ENCODE peak calls at places on chromosomes 3 and 15, in six cellular contexts. One of them, this sample, is unnamed.

GRCh38 chr15:35437157-35437556 is 108.8 kb downstream of the DPH6 start:
- DNase-seq in hepatocyte: no peak
- DNase-seq in SK-N-SH: no peak
- DNase-seq in PC-3: peak; percentile 37
- DNase-seq in GM23248: peak; percentile 27
- DNase-seq in OCI-LY7: no peak
- DNase-seq in this sample: peak; percentile 54

GRCh38 chr3:124298951-124299350 is 307.0 kb upstream of the ROPN1 start:
- DNase-seq in hepatocyte: no peak
- DNase-seq in SK-N-SH: no peak
- DNase-seq in PC-3: peak; percentile 56
- DNase-seq in GM23248: no peak
- DNase-seq in OCI-LY7: peak; percentile 70
- DNase-seq in this sample: no peak

GRCh38 chr3:53744351-53744750 is 101.9 kb downstream of the CHDH start:
- DNase-seq in hepatocyte: peak; percentile 43
- DNase-seq in SK-N-SH: peak; percentile 34
- DNase-seq in PC-3: no peak
- DNase-seq in GM23248: no peak
- DNase-seq in OCI-LY7: peak; percentile 12
- DNase-seq in this sample: peak; percentile 70

GRCh38 chr15:28101201-28101600 is 2.1 kb upstream of the OCA2 start:
- DNase-seq in hepatocyte: no peak
- DNase-seq in SK-N-SH: no peak
- DNase-seq in PC-3: no peak
- DNase-seq in GM23248: no peak
- DNase-seq in OCI-LY7: no peak
- DNase-seq in this sample: no peak

GRCh38 chr15:99692825-99693224 is 40.4 kb downstream of the LYSMD4 start:
- DNase-seq in hepatocyte: no peak
- DNase-seq in SK-N-SH: no peak
- DNase-seq in PC-3: peak; percentile 36
- DNase-seq in GM23248: no peak
- DNase-seq in OCI-LY7: no peak
- DNase-seq in this sample: no peak

GRCh38 chr3:70856414-70857162 is 544.1 kb upstream of the MDFIC2 start:
- DNase-seq in hepatocyte: no peak
- DNase-seq in SK-N-SH: no peak
- DNase-seq in PC-3: peak; percentile 83
- DNase-seq in GM23248: peak; percentile 94
- DNase-seq in OCI-LY7: no peak
- DNase-seq in this sample: no peak

GRCh38 chr3:33678073-33678472 is 40.0 kb downstream of the CLASP2 start:
- DNase-seq in hepatocyte: no peak
- DNase-seq in SK-N-SH: no peak
- DNase-seq in PC-3: no peak
- DNase-seq in GM23248: no peak
- DNase-seq in OCI-LY7: no peak
- DNase-seq in this sample: no peak

GRCh38 chr3:27960133-27960532 is 238.0 kb upstream of the EOMES start:
- DNase-seq in hepatocyte: peak; percentile 23
- DNase-seq in SK-N-SH: no peak
- DNase-seq in PC-3: peak; percentile 79
- DNase-seq in GM23248: peak; percentile 91
- DNase-seq in OCI-LY7: no peak
- DNase-seq in this sample: no peak

GRCh38 chr15:51536965-51537574 is 85.5 kb downstream of the DMXL2 start:
- DNase-seq in hepatocyte: peak; percentile 17
- DNase-seq in SK-N-SH: peak; percentile 9
- DNase-seq in PC-3: peak; percentile 33
- DNase-seq in GM23248: peak; percentile 56
- DNase-seq in OCI-LY7: peak; percentile 8
- DNase-seq in this sample: peak; percentile 36

GRCh38 chr3:126277629-126278378 is 79.4 kb downstream of the KLF15 start:
- DNase-seq in hepatocyte: no peak
- DNase-seq in SK-N-SH: no peak
- DNase-seq in PC-3: no peak
- DNase-seq in GM23248: peak; percentile 40
- DNase-seq in OCI-LY7: no peak
- DNase-seq in this sample: no peak

GRCh38 chr15:80210612-80211554 is 41.1 kb downstream of the CTXND1 start:
- DNase-seq in hepatocyte: no peak
- DNase-seq in SK-N-SH: no peak
- DNase-seq in PC-3: no peak
- DNase-seq in GM23248: no peak
- DNase-seq in OCI-LY7: peak; percentile 36
- DNase-seq in this sample: no peak

GRCh38 chr3:112926000-112926399 is 48.9 kb downstream of the CD200R1 start:
- DNase-seq in hepatocyte: no peak
- DNase-seq in SK-N-SH: no peak
- DNase-seq in PC-3: no peak
- DNase-seq in GM23248: no peak
- DNase-seq in OCI-LY7: no peak
- DNase-seq in this sample: no peak

GRCh38 chr3:52453496-52454234 is at the start of gene TNNC1:
- DNase-seq in hepatocyte: peak; percentile 71
- DNase-seq in SK-N-SH: no peak
- DNase-seq in PC-3: no peak
- DNase-seq in GM23248: no peak
- DNase-seq in OCI-LY7: no peak
- DNase-seq in this sample: peak; percentile 71

GRCh38 chr3:46908294-46908985 is 30.9 kb downstream of the PTH1R start:
- DNase-seq in hepatocyte: no peak
- DNase-seq in SK-N-SH: no peak
- DNase-seq in PC-3: peak; percentile 36
- DNase-seq in GM23248: peak; percentile 71
- DNase-seq in OCI-LY7: no peak
- DNase-seq in this sample: no peak

GRCh38 chr15:68818088-68818670 is 2.5 kb downstream of the ANP32A start:
- DNase-seq in hepatocyte: peak; percentile 86
- DNase-seq in SK-N-SH: peak; percentile 87
- DNase-seq in PC-3: peak; percentile 62
- DNase-seq in GM23248: peak; percentile 83
- DNase-seq in OCI-LY7: peak; percentile 79
- DNase-seq in this sample: peak; percentile 82

GRCh38 chr15:101827257-101827656 is 15.3 kb downstream of the OR4F15 start:
- DNase-seq in hepatocyte: no peak
- DNase-seq in SK-N-SH: no peak
- DNase-seq in PC-3: no peak
- DNase-seq in GM23248: peak; percentile 6
- DNase-seq in OCI-LY7: no peak
- DNase-seq in this sample: no peak

GRCh38 chr15:41323611-41324010 is 8.8 kb downstream of the OIP5 start:
- DNase-seq in hepatocyte: no peak
- DNase-seq in SK-N-SH: no peak
- DNase-seq in PC-3: no peak
- DNase-seq in GM23248: no peak
- DNase-seq in OCI-LY7: no peak
- DNase-seq in this sample: no peak

GRCh38 chr15:45635191-45635638 is 386 bp downstream of the SQOR start:
- DNase-seq in hepatocyte: peak; percentile 78
- DNase-seq in SK-N-SH: peak; percentile 72
- DNase-seq in PC-3: peak; percentile 51
- DNase-seq in GM23248: peak; percentile 53
- DNase-seq in OCI-LY7: peak; percentile 27
- DNase-seq in this sample: peak; percentile 74

GRCh38 chr3:69460034-69460433 is 74.1 kb upstream of the FRMD4B start:
- DNase-seq in hepatocyte: no peak
- DNase-seq in SK-N-SH: peak; percentile 54
- DNase-seq in PC-3: no peak
- DNase-seq in GM23248: no peak
- DNase-seq in OCI-LY7: no peak
- DNase-seq in this sample: no peak

GRCh38 chr15:28182731-28183130 is 83.6 kb upstream of the OCA2 start:
- DNase-seq in hepatocyte: no peak
- DNase-seq in SK-N-SH: no peak
- DNase-seq in PC-3: no peak
- DNase-seq in GM23248: no peak
- DNase-seq in OCI-LY7: no peak
- DNase-seq in this sample: no peak

GRCh38 chr3:124745756-124746155 is 15.5 kb downstream of the UMPS start:
- DNase-seq in hepatocyte: no peak
- DNase-seq in SK-N-SH: no peak
- DNase-seq in PC-3: no peak
- DNase-seq in GM23248: no peak
- DNase-seq in OCI-LY7: no peak
- DNase-seq in this sample: no peak

GRCh38 chr3:39056151-39056550 is 4.3 kb downstream of the WDR48 start:
- DNase-seq in hepatocyte: no peak
- DNase-seq in SK-N-SH: no peak
- DNase-seq in PC-3: no peak
- DNase-seq in GM23248: peak; percentile 22
- DNase-seq in OCI-LY7: no peak
- DNase-seq in this sample: no peak

GRCh38 chr3:160665784-160666526 is 11.0 kb upstream of the ARL14 start:
- DNase-seq in hepatocyte: no peak
- DNase-seq in SK-N-SH: peak; percentile 45
- DNase-seq in PC-3: peak; percentile 90
- DNase-seq in GM23248: peak; percentile 80
- DNase-seq in OCI-LY7: no peak
- DNase-seq in this sample: no peak

GRCh38 chr3:170419301-170420087 is 826 bp downstream of the CLDN11 start:
- DNase-seq in hepatocyte: peak; percentile 49
- DNase-seq in SK-N-SH: peak; percentile 32
- DNase-seq in PC-3: no peak
- DNase-seq in GM23248: peak; percentile 85
- DNase-seq in OCI-LY7: no peak
- DNase-seq in this sample: peak; percentile 74

GRCh38 chr15:44812029-44812517 is 75.7 kb downstream of the TRIM69 start:
- DNase-seq in hepatocyte: peak; percentile 62
- DNase-seq in SK-N-SH: no peak
- DNase-seq in PC-3: no peak
- DNase-seq in GM23248: no peak
- DNase-seq in OCI-LY7: no peak
- DNase-seq in this sample: no peak

GRCh38 chr3:16897254-16897926 is 12.6 kb downstream of the PLCL2 start:
- DNase-seq in hepatocyte: peak; percentile 28
- DNase-seq in SK-N-SH: peak; percentile 43
- DNase-seq in PC-3: peak; percentile 94
- DNase-seq in GM23248: no peak
- DNase-seq in OCI-LY7: peak; percentile 91
- DNase-seq in this sample: no peak

GRCh38 chr3:7518471-7518870 is 657.6 kb downstream of the GRM7 start:
- DNase-seq in hepatocyte: peak; percentile 9
- DNase-seq in SK-N-SH: peak; percentile 5
- DNase-seq in PC-3: no peak
- DNase-seq in GM23248: no peak
- DNase-seq in OCI-LY7: no peak
- DNase-seq in this sample: no peak

GRCh38 chr3:126925411-126926171 is 57.3 kb upstream of the PLXNA1 start:
- DNase-seq in hepatocyte: no peak
- DNase-seq in SK-N-SH: no peak
- DNase-seq in PC-3: no peak
- DNase-seq in GM23248: peak; percentile 43
- DNase-seq in OCI-LY7: no peak
- DNase-seq in this sample: no peak

DNA sequence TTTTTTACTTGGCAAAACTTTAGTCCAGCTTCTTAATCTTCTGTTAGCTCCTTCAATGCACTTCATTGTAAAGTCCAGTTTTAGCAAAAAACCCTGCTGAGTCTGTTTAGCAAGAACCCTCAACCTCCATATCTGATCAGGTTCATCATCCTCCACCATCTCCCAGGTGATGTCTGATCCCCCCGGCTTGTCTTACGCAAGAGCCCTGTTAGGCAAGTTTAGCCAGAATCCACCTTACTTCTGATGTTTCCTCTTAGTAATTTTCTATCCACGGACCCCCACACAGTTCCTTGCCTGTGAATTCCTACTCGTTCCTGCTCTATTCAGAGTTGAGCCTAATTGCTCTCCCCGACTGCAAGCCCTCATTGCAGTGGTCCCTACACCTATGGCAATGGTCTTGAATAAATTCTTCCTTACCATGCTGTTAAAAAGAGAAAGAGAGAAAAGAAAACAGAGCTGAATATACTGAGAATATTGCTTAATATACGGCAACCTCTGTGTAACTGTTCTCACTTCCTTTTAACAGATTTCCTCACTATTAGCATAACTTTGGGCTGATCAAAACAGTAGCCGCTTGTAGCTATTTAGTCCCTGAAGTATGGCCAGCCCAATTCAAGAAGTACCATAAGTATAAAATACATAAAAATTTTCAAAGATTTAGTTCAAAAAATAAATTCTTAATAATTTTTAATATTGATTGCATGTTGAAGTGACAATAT is 78.7 kb upstream of the MME start:
- DNase-seq in hepatocyte: no peak
- DNase-seq in SK-N-SH: no peak
- DNase-seq in PC-3: no peak
- DNase-seq in GM23248: no peak
- DNase-seq in OCI-LY7: peak; percentile 9
- DNase-seq in this sample: no peak
- H3K9me2 ChIP-seq in hepatocyte: no peaks in the 10 kb centered on the region
- H3K9me2 ChIP-seq in SK-N-SH: no peaks in the 10 kb centered on the region
- H3K9me2 ChIP-seq in PC-3: no peaks in the 10 kb centered on the region
- H3K9me2 ChIP-seq in GM23248: no peaks in the 10 kb centered on the region
- H3K9me2 ChIP-seq in OCI-LY7: no peaks in the 10 kb centered on the region
- H3K9me2 ChIP-seq in this sample: peaks cover 6% of the 10 kb centered on the region

DNA sequence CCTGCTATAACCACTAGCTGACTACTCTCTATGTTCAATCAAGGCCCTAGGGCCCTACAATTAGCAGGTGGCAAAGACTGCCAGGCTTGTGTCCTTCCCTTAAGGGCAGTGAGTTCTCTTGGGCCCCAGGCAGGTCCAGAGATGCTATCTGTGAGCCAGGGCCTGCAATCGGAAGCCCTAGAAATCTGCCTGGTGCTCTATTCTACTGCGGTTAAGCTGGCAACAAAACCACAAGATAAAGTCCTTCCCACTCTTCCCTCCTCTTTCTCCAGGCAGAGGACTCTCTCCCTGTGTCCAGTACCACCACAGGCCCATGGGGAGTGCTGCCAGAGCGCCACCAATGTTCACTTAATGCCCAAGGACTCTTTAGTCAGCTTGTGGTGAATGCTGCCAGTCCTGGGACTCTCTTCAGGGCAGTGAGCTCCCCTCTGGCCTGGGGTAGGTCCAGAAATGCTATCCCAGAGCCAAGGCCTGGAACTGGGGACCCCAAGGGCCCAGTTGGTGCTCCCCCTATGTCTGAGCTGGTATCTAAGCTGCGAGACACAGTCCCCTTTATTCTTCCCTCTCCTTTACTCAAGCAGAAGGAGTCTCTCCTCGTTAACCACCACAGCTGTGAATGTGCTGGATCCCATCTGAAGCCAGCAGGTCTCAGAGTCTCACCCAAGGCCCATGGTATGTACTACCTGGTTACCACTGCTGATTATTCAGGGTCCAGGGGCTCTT is 34.7 kb downstream of the XXYLT1 start:
- DNase-seq in hepatocyte: no peak
- DNase-seq in SK-N-SH: no peak
- DNase-seq in PC-3: no peak
- DNase-seq in GM23248: no peak
- DNase-seq in OCI-LY7: no peak
- DNase-seq in this sample: no peak
- H3K4me1 ChIP-seq in hepatocyte: peaks cover 8% of the 10 kb centered on the region
- H3K4me1 ChIP-seq in SK-N-SH: peaks cover 23% of the 10 kb centered on the region
- H3K4me1 ChIP-seq in PC-3: no peaks in the 10 kb centered on the region
- H3K4me1 ChIP-seq in GM23248: peaks cover 7% of the 10 kb centered on the region
- H3K4me1 ChIP-seq in OCI-LY7: no peaks in the 10 kb centered on the region
- H3K4me1 ChIP-seq in this sample: peaks cover 12% of the 10 kb centered on the region

GRCh38 chr15:64779024-64779423 is 3.6 kb upstream of the RBPMS2 start:
- DNase-seq in hepatocyte: no peak
- DNase-seq in SK-N-SH: no peak
- DNase-seq in PC-3: no peak
- DNase-seq in GM23248: no peak
- DNase-seq in OCI-LY7: no peak
- DNase-seq in this sample: no peak
- H3K9me2 ChIP-seq in hepatocyte: no peaks in the 10 kb centered on the region
- H3K9me2 ChIP-seq in SK-N-SH: no peaks in the 10 kb centered on the region
- H3K9me2 ChIP-seq in PC-3: no peaks in the 10 kb centered on the region
- H3K9me2 ChIP-seq in GM23248: no peaks in the 10 kb centered on the region
- H3K9me2 ChIP-seq in OCI-LY7: no peaks in the 10 kb centered on the region
- H3K9me2 ChIP-seq in this sample: no peaks in the 10 kb centered on the region

GRCh38 chr3:4907647-4908046 is 71.6 kb upstream of the BHLHE40 start:
- DNase-seq in hepatocyte: no peak
- DNase-seq in SK-N-SH: no peak
- DNase-seq in PC-3: no peak
- DNase-seq in GM23248: no peak
- DNase-seq in OCI-LY7: no peak
- DNase-seq in this sample: no peak
- H3K4me1 ChIP-seq in hepatocyte: peaks cover 4% of the 10 kb centered on the region
- H3K4me1 ChIP-seq in SK-N-SH: peaks cover 7% of the 10 kb centered on the region
- H3K4me1 ChIP-seq in PC-3: peaks cover 30% of the 10 kb centered on the region
- H3K4me1 ChIP-seq in GM23248: peaks cover 19% of the 10 kb centered on the region
- H3K4me1 ChIP-seq in OCI-LY7: no peaks in the 10 kb centered on the region
- H3K4me1 ChIP-seq in this sample: no peaks in the 10 kb centered on the region